ENCODE peak calls at places on chromosomes 13 and 19, in ten cellular contexts. E is MM.1S, R is GM23338, F is SK-N-SH, N is hepatocyte, V is astrocyte, L is neural progenitor cell, M is HCT116, C is H1, J is PC-9. B is an unnamed sample.

GRCh38 chr13:91785435-91786137 is 387.2 kb downstream of the GPC5 start:
- DNase-seq in E (peak; percentile 72), R (no peak), F (no peak), N (no peak), V (no peak), L (no peak), M (no peak), C (no peak), J (no peak), B (no peak)

GRCh38 chr13:113668491-113668971 is 1.5 kb downstream of the GRK1 start:
- DNase-seq in E (no peak), R (no peak), F (no peak), N (no peak), V (no peak), L (no peak), M (no peak), C (no peak), J (no peak), B (no peak)

GRCh38 chr13:90445179-90445578 is 902.3 kb upstream of the MIR17HG start:
- DNase-seq in E (no peak), R (peak; percentile 60), F (no peak), N (peak; percentile 55), V (peak; percentile 97), L (peak; percentile 25), M (peak; percentile 10), C (no peak), J (peak; percentile 74), B (peak; percentile 98)

GRCh38 chr13:26629260-26629659 is 71.8 kb downstream of the WASF3 start:
- DNase-seq in E (no peak), R (peak; percentile 44), F (no peak), N (no peak), V (no peak), L (no peak), M (no peak), C (no peak), J (no peak), B (no peak)

GRCh38 chr13:113656831-113657671 is 947 bp downstream of the ATP4B start:
- DNase-seq in E (no peak), R (no peak), F (no peak), N (no peak), V (no peak), L (no peak), M (no peak), C (no peak), J (no peak), B (no peak)

GRCh38 chr13:110520431-110521295 is 40.9 kb downstream of the RAB20 start:
- DNase-seq in E (no peak), R (no peak), F (no peak), N (peak; percentile 44), V (peak; percentile 55), L (no peak), M (no peak), C (no peak), J (no peak), B (peak; percentile 94)

GRCh38 chr19:36106991-36107390 is 4.0 kb upstream of the OVOL3 start:
- DNase-seq in E (no peak), R (no peak), F (no peak), N (no peak), V (no peak), L (no peak), M (no peak), C (no peak), J (no peak), B (no peak)

GRCh38 chr19:38270587-38271167 is 6.3 kb downstream of the SPINT2 start:
- DNase-seq in E (no peak), R (no peak), F (no peak), N (no peak), V (peak; percentile 39), L (no peak), M (no peak), C (no peak), J (peak; percentile 68), B (no peak)

GRCh38 chr19:12797141-12797587 is 4.4 kb downstream of the PRDX2 start:
- DNase-seq in E (no peak), R (no peak), F (no peak), N (no peak), V (no peak), L (no peak), M (no peak), C (no peak), J (no peak), B (no peak)

DNA sequence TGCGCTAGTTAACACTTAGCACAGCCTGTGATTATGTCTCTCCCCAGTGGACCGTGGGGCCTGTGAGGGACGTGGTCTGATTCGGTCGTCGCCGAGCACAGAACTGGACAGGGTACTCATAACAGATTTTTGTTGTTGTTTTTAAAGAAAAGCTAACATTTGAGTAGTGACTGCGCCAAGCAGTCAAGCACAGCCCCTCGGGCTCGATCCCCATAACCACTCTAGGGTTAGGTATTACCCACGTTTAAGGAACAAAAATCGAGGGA is 805 bp upstream of the PTOV1 start:
- DNase-seq in E (no peak), R (no peak), F (no peak), N (no peak), V (no peak), L (no peak), M (no peak), C (no peak), J (no peak), B (no peak)
- H2AFZ ChIP-seq in E (peak overlapping the region; percentile 92), R (peak overlapping the region; percentile 11), F (peak overlapping the region; percentile 67), N (peak overlapping the region; percentile 10), V (no peak overlapping the region), L (no peak overlapping the region), M (no peak overlapping the region), C (no peak overlapping the region), J (peak overlapping the region; percentile 97), B (no peak overlapping the region)

GRCh38 chr13:69820180-69820579 is 287.4 kb upstream of the ATXN8OS start:
- DNase-seq in E (no peak), R (no peak), F (peak; percentile 8), N (no peak), V (no peak), L (no peak), M (no peak), C (no peak), J (no peak), B (no peak)
- H3K4me2 ChIP-seq in E (no peak overlapping the region), R (no peak overlapping the region), F (no peak overlapping the region), N (no peak overlapping the region), V (no peak overlapping the region), L (no peak overlapping the region), M (no peak overlapping the region), C (no peak overlapping the region), J (no peak overlapping the region), B (no peak overlapping the region)

DNA sequence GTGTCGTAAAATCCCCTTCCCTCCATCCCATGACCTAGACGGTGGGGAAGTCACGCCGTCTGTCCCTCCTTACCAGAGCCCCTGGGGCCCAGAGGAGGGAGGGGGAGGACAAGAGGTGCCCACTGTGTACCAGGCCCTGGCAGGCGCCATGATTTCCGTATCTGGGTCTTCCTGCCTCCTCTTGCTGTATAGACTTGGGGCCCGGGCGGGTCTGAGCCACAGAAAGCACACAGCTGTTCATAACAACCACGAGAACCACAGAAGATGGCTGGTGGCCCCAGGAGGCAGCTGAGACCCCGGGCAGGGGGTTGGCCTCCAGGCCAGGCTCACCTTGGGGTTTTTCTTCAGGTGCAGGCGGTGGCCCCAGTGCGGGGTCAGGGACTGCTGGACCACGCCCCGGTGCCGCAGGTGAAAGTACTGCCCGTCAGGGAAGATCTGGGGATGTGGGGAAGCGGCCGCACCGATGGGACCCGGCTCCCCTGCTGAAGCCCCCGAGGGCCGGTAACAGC is 633 bp downstream of the PCSK4 start:
- DNase-seq in E (no peak), R (no peak), F (peak; percentile 25), N (no peak), V (no peak), L (no peak), M (no peak), C (no peak), J (no peak), B (no peak)
- H3K79me2 ChIP-seq in E (no peaks in the 10 kb centered on the region), R (no peaks in the 10 kb centered on the region), F (no peaks in the 10 kb centered on the region), N (peaks cover 10% of the 10 kb centered on the region), V (no peaks in the 10 kb centered on the region), L (no peaks in the 10 kb centered on the region), M (peaks cover 7% of the 10 kb centered on the region), C (no peaks in the 10 kb centered on the region), J (peaks cover 11% of the 10 kb centered on the region), B (no peaks in the 10 kb centered on the region)

GRCh38 chr13:69751259-69751658 is 356.4 kb upstream of the ATXN8OS start:
- DNase-seq in E (no peak), R (no peak), F (no peak), N (no peak), V (no peak), L (no peak), M (no peak), C (no peak), J (no peak), B (no peak)
- H2AFZ ChIP-seq in E (no peak overlapping the region), R (no peak overlapping the region), F (no peak overlapping the region), N (no peak overlapping the region), V (no peak overlapping the region), L (no peak overlapping the region), M (no peak overlapping the region), C (no peak overlapping the region), J (no peak overlapping the region), B (no peak overlapping the region)

DNA sequence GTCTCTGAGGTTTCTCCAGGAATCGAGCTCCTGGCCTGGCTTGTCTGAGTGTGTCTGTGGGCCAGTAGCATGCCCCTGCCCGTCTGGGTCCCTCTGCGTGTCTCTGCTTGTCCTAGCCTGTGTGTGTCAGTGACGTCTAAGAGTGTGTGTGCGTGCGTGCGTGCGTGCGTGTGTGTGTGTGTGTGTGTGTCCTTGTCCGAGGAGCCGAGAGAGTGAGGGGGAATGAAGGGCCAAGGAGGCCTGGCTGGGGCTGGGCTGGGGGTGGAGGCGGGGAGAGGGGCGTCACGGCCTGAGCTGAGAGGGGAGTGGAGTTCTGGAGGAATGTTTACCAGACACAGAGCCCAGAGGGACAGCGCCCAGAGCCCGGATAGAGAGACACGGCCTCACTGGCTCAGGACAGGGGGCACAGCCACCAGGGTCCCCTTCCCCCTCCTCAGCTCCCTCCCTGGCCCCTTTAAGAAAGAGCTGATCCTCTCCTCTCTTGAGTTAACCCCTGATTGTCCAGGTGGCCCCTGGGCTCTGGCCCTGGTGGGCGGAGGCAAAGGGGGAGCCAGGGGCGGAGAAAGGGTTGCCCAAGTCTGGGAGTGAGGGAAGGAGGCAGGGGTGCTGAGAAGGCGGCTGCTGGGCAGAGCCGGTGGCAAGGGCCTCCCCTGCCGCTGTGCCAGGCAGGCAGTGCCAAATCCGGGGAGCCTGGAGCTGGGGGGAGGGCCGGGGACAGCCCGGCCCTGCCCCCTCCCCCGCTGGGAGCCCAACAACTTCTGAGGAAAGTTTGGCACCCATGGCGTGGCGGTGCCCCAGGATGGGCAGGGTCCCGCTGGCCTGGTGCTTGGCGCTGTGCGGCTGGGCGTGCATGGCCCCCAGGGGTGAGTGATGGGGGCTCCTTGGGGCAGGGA is at the start of gene AXL:
- DNase-seq in E (no peak), R (peak; percentile 98), F (peak; percentile 43), N (peak; percentile 89), V (peak; percentile 83), L (peak; percentile 94), M (peak; percentile 38), C (peak; percentile 90), J (no peak), B (peak; percentile 85)
- H3K4me2 ChIP-seq in E (no peak within 1 kb of the TSS), R (peak within 1 kb of the TSS; percentile 91), F (peak within 1 kb of the TSS; percentile 96), N (peak within 1 kb of the TSS; percentile 92), V (peak within 1 kb of the TSS; percentile 100), L (peak within 1 kb of the TSS; percentile 84), M (peak within 1 kb of the TSS; percentile 98), C (peak within 1 kb of the TSS; percentile 93), J (peak within 1 kb of the TSS; percentile 91), B (peak within 1 kb of the TSS; percentile 93)

GRCh38 chr13:112071011-112071901 is 4.3 kb downstream of the SOX1 start:
- DNase-seq in E (no peak), R (no peak), F (no peak), N (no peak), V (no peak), L (peak; percentile 37), M (no peak), C (no peak), J (no peak), B (no peak)
- H3K79me2 ChIP-seq in E (no peaks in the 10 kb centered on the region), R (no peaks in the 10 kb centered on the region), F (no peaks in the 10 kb centered on the region), N (no peaks in the 10 kb centered on the region), V (no peaks in the 10 kb centered on the region), L (peaks cover 9% of the 10 kb centered on the region), M (no peaks in the 10 kb centered on the region), C (no peaks in the 10 kb centered on the region), J (no peaks in the 10 kb centered on the region), B (no peaks in the 10 kb centered on the region)

GRCh38 chr13:74132152-74132767 is 1.9 kb downstream of the KLF12 start:
- DNase-seq in E (no peak), R (peak; percentile 21), F (no peak), N (peak; percentile 19), V (peak; percentile 24), L (peak; percentile 3), M (no peak), C (no peak), J (no peak), B (peak; percentile 34)
- H2AFZ ChIP-seq in E (no peak overlapping the region), R (peak overlapping the region; percentile 66), F (peak overlapping the region; percentile 61), N (peak overlapping the region; percentile 95), V (peak overlapping the region; percentile 12), L (no peak overlapping the region), M (no peak overlapping the region), C (no peak overlapping the region), J (no peak overlapping the region), B (peak overlapping the region; percentile 43)

B was measured in fibroblast of lung.